ENCODE peak calls at places on chromosomes 7 and 10, in nine cellular contexts. N is stomach; D is natural killer cell; I is tibial artery; O is GM20000; V is CD14-positive monocyte; G is activated CD8-positive, alpha-beta T cell treated with anti-CD3 and anti-CD28 coated beads for 36 hours; Q is HFF-Myc; S is epithelial cell of esophagus. M is an unnamed sample.

GRCh38 chr10:77024456-77024855 is 613.2 kb downstream of the KCNMA1 start:
- DNase-seq in N (no peak), D (no peak), I (no peak), O (no peak), V (no peak), G (no peak), Q (no peak), S (no peak), M (no peak)

GRCh38 chr7:98784216-98784785 is 85.5 kb downstream of the TMEM130 start:
- DNase-seq in N (no peak), D (no peak), I (no peak), O (no peak), V (no peak), G (no peak), Q (no peak), S (no peak), M (no peak)

GRCh38 chr10:30862486-30862885 is 169.2 kb downstream of the ZNF438 start:
- DNase-seq in N (no peak), D (no peak), I (no peak), O (no peak), V (no peak), G (no peak), Q (no peak), S (peak; percentile 29), M (no peak)

GRCh38 chr7:22995011-22995410 is 18.9 kb downstream of the HYCC1 start:
- DNase-seq in N (no peak), D (no peak), I (no peak), O (no peak), V (no peak), G (no peak), Q (no peak), S (no peak), M (no peak)

GRCh38 chr7:152588350-152588749 is 87.6 kb downstream of the XRCC2 start:
- DNase-seq in N (no peak), D (no peak), I (no peak), O (no peak), V (no peak), G (no peak), Q (no peak), S (peak; percentile 30), M (no peak)

GRCh38 chr10:123821136-123821535 is 70.5 kb downstream of the CPXM2 start:
- DNase-seq in N (no peak), D (no peak), I (no peak), O (no peak), V (no peak), G (no peak), Q (no peak), S (no peak), M (no peak)

GRCh38 chr7:93717217-93717900 is 142.8 kb upstream of the CALCR start:
- DNase-seq in N (no peak), D (no peak), I (no peak), O (no peak), V (no peak), G (no peak), Q (no peak), S (peak; percentile 87), M (no peak)

GRCh38 chr7:43572516-43573049 is 10.3 kb upstream of the STK17A start:
- DNase-seq in N (no peak), D (no peak), I (peak; percentile 71), O (no peak), V (peak; percentile 88), G (peak; percentile 66), Q (peak; percentile 92), S (peak; percentile 99), M (no peak)

GRCh38 chr7:15326044-15326644 is 235.7 kb downstream of the AGMO start:
- DNase-seq in N (no peak), D (no peak), I (no peak), O (peak; percentile 3), V (no peak), G (no peak), Q (peak; percentile 24), S (peak; percentile 58), M (no peak)

GRCh38 chr7:66198461-66198860 is 6.7 kb upstream of the TPST1 start:
- DNase-seq in N (no peak), D (no peak), I (peak; percentile 10), O (no peak), V (no peak), G (no peak), Q (no peak), S (no peak), M (no peak)

DNA sequence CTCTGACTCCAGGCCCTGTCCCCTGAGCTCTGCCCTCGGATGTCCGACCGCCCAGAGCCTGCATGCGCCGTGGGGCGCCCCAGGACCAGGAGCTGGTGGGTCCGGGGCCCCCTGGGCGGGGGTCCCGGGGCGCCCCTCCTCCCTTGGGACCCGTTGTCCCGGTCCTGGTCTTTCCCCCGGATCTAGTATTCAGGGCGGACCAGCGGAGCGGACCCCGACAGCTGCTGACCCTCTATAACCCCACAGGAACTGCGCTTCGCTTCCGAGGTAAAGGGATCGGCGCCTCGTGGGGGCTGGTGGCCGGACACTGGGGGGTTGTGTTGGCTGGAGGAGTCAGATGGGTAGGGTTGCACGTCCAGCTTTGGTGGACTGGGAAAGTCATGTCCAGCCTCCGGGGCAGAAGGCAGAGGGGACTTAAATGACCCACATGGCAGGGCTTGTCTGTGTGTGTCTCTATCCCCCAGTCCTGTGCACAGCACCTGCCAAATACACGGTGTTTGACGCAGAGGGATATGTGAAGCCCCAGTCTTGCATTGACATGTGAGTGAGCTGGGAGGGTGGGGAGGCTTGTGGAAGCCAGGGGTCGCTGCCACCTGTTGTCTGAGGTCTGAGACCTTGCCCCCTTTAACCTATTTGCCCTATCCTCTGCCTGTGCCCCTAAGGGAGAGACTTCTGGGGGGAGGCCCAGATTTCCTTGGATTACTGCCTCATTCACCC is 548 bp downstream of the MOSPD3 start:
- DNase-seq in N (no peak), D (no peak), I (peak; percentile 74), O (no peak), V (no peak), G (peak; percentile 53), Q (no peak), S (peak; percentile 27), M (no peak)
- TF ChIP-seq CTCF in N (no peak), D (no peak), I (no peak), O (no peak), V (no peak), G (no peak), Q (no peak), S (peak; percentile 1), M (no peak)

GRCh38 chr7:133638835-133639234 is 386.0 kb downstream of the EXOC4 start:
- DNase-seq in N (no peak), D (no peak), I (no peak), O (no peak), V (no peak), G (no peak), Q (no peak), S (no peak), M (no peak)

GRCh38 chr7:133635541-133635940 is 382.7 kb downstream of the EXOC4 start:
- DNase-seq in N (no peak), D (no peak), I (no peak), O (no peak), V (no peak), G (no peak), Q (no peak), S (peak; percentile 9), M (no peak)

GRCh38 chr7:133629696-133630095 is 376.8 kb downstream of the EXOC4 start:
- DNase-seq in N (no peak), D (no peak), I (no peak), O (no peak), V (no peak), G (no peak), Q (peak; percentile 30), S (no peak), M (no peak)

GRCh38 chr7:133633055-133633454 is 380.2 kb downstream of the EXOC4 start:
- DNase-seq in N (no peak), D (no peak), I (no peak), O (no peak), V (no peak), G (no peak), Q (no peak), S (peak; percentile 95), M (no peak)
- TF ChIP-seq CTCF in N (no peak), D (no peak), I (no peak), O (no peak), V (no peak), G (no peak), Q (no peak), S (no peak), M (no peak)

DNA sequence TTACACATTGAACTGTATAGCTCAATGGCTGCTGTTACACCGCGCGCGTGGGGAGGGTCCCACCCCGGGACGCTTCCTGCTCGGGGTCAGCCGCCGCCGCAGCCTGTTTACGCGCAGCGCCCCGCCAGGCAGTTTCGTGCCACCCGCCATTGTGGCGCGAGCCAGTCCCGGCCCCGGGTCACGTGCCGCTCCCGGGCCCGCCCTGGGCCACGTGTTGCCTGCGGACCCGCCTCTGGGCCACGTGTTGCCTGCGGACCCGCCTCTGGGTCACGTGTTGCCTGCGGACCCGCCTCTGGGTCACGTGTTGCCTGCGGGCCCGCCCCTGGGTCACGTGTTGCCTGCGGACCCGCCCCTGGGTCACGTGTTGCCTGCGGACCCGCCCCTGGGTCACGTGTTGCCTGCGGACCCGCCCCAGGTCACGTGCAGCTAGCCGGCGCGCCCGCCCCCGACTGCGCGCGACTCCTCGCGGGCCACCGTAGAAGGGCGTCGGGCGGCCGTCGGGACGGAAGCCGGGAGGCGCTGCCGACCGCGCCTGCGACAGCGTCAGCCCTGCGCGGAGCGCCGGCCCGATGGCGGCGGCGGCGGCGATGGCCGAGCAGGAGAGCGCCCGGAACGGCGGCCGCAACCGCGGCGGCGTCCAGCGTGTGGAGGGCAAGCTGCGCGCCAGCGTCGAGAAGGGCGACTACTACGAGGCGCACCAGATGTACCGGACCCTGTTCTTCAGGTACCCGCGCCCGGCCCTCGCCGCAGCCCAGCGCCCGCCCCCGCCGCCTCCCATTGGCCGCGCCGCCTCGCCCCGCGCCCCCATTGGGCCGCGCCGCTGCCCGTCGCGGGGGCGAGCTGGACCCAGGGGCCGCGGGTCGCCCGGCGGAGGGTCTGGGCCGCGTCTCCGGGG is at the start of gene GET4:
- DNase-seq in N (peak; percentile 98), D (peak; percentile 98), I (peak; percentile 99), O (peak; percentile 96), V (peak; percentile 98), G (peak; percentile 97), Q (peak; percentile 60), S (peak; percentile 96), M (peak; percentile 98)
- TF ChIP-seq CTCF in N (no peak), D (no peak), I (peak; percentile 20), O (no peak), V (peak; percentile 14), G (no peak), Q (no peak), S (no peak), M (no peak)

GRCh38 chr10:108787932-108788331 is 1135.4 kb downstream of the XPNPEP1 start:
- DNase-seq in N (no peak), D (no peak), I (no peak), O (no peak), V (no peak), G (no peak), Q (no peak), S (peak; percentile 32), M (no peak)

GRCh38 chr10:108784534-108784933 is 1138.8 kb downstream of the XPNPEP1 start:
- DNase-seq in N (no peak), D (no peak), I (no peak), O (no peak), V (no peak), G (no peak), Q (no peak), S (no peak), M (no peak)

GRCh38 chr10:108785011-108785410 is 1138.3 kb downstream of the XPNPEP1 start:
- DNase-seq in N (no peak), D (no peak), I (no peak), O (no peak), V (no peak), G (no peak), Q (no peak), S (no peak), M (no peak)

GRCh38 chr10:108782411-108782810 is 1140.9 kb downstream of the XPNPEP1 start:
- DNase-seq in N (no peak), D (no peak), I (no peak), O (no peak), V (no peak), G (no peak), Q (no peak), S (no peak), M (no peak)

GRCh38 chr10:108783897-108784296 is 1139.4 kb downstream of the XPNPEP1 start:
- DNase-seq in N (peak; percentile 30), D (no peak), I (no peak), O (peak; percentile 33), V (no peak), G (peak; percentile 48), Q (peak; percentile 57), S (peak; percentile 52), M (no peak)
- TF ChIP-seq CTCF in N (peak; percentile 37), D (no peak), I (no peak), O (peak; percentile 21), V (no peak), G (peak; percentile 38), Q (peak; percentile 44), S (peak; percentile 21), M (peak; percentile 58)